ENCODE peak calls at places on chromosomes 4 and X, in eight cellular contexts. T is foreskin keratinocyte; U is Daoy; E is stimulated activated CD4-positive, alpha-beta T cell treated with anti-CD3 and anti-CD28 coated beads, Interleukin-2, amount 100 ng/mL, for 4 hours; J is activated CD8-positive, alpha-beta T cell treated with anti-CD3 and anti-CD28 coated beads, Interleukin-2, amount 10 ng/mL, durations not matched to agents 7 days and 5 days; O is NCI-H187; X is ecto neural progenitor cell; G is NCI-H510A treated with DMSO at 0.1 percent for 48 hours. Y is an unnamed sample.

GRCh38 chr4:6616087-6616995 is 24.1 kb upstream of the MRFAP1 start:
- DNase-seq in G (no peak), T (no peak), O (no peak), U (no peak), J (no peak), X (no peak), E (no peak), Y (no peak)

GRCh38 chrX:134172588-134173259 is 64.3 kb upstream of the CCDC160 start:
- DNase-seq in J (peak), U (peak), X (no peak), G (peak), T (peak), E (peak), O (no peak), Y (peak)

GRCh38 chrX:154135458-154136229 is 8.4 kb upstream of the OPN1LW start:
- DNase-seq in O (no peak), J (no peak), U (no peak), E (no peak), G (no peak), X (no peak), T (no peak), Y (no peak)

GRCh38 chr4:44985152-44985551 is 258.8 kb upstream of the GNPDA2 start:
- DNase-seq in E (no peak), J (no peak), T (no peak), X (no peak), U (no peak), G (no peak), O (no peak), Y (no peak)

GRCh38 chr4:40897557-40898203 is 147.9 kb downstream of the NSUN7 start:
- DNase-seq in T (no peak), O (peak), U (peak), G (peak), X (peak), J (peak), E (peak), Y (peak)

GRCh38 chr4:185925910-185926360 is 113.9 kb upstream of the SORBS2 start:
- DNase-seq in O (peak), T (no peak), X (no peak), J (no peak), G (no peak), E (no peak), U (no peak), Y (peak)

GRCh38 chrX:119201570-119201969 is 34.5 kb upstream of the PGRMC1 start:
- DNase-seq in G (no peak), J (no peak), U (no peak), O (no peak), E (no peak), T (no peak), X (no peak), Y (no peak)

GRCh38 chrX:9354918-9355317 is 109.9 kb upstream of the TBL1X start:
- DNase-seq in X (no peak), E (no peak), O (no peak), T (no peak), U (no peak), J (no peak), G (no peak), Y (no peak)

GRCh38 chr4:145034727-145035211 is 63.2 kb downstream of the ANAPC10 start:
- DNase-seq in U (peak), O (no peak), G (no peak), T (peak), J (no peak), X (no peak), E (no peak), Y (peak)

GRCh38 chr4:79198886-79199591 is 126.8 kb downstream of the NAA11 start:
- DNase-seq in G (peak), T (no peak), J (no peak), E (no peak), O (no peak), U (no peak), X (no peak), Y (no peak)

GRCh38 chrX:130097507-130098201 is 12.6 kb downstream of the ELF4 start:
- DNase-seq in U (no peak), T (no peak), E (no peak), J (no peak), G (peak), O (no peak), X (no peak), Y (peak)

GRCh38 chrX:71815906-71816156 is 52.7 kb downstream of the CXorf49B start:
- DNase-seq in X (no peak), G (no peak), T (no peak), O (no peak), J (no peak), U (no peak), E (no peak), Y (no peak)

GRCh38 chr4:187547281-187547680 is 448.3 kb upstream of the ZFP42 start:
- DNase-seq in U (no peak), X (no peak), T (no peak), E (no peak), J (no peak), G (no peak), O (no peak), Y (no peak)